ENCODE peak calls at places on chromosomes 12 and 14, in five cellular contexts. One of them, this sample, is unnamed.
A peak's percentile ranks its signal among the peaks of the same experiment; 100 is the strongest.

GRCh38 chr14:79466938-79467527 is 744.3 kb downstream of the DIO2 start:
- DNase-seq in left lung: peak; percentile 47
- DNase-seq in HepG2: no peak
- DNase-seq in Calu3: no peak
- DNase-seq in fibroblast of lung: no peak
- DNase-seq in this sample: no peak

GRCh38 chr12:130162267-130162666 is at the start of gene FZD10:
- DNase-seq in left lung: no peak
- DNase-seq in HepG2: no peak
- DNase-seq in Calu3: no peak
- DNase-seq in fibroblast of lung: no peak
- DNase-seq in this sample: no peak

GRCh38 chr14:61553730-61554641 is 141.3 kb upstream of the HIF1A start:
- DNase-seq in left lung: no peak
- DNase-seq in HepG2: peak; percentile 99
- DNase-seq in Calu3: peak; percentile 74
- DNase-seq in fibroblast of lung: peak; percentile 97
- DNase-seq in this sample: no peak

GRCh38 chr12:122454250-122454721 is 31.8 kb upstream of the CLIP1 start:
- DNase-seq in left lung: no peak
- DNase-seq in HepG2: no peak
- DNase-seq in Calu3: no peak
- DNase-seq in fibroblast of lung: no peak
- DNase-seq in this sample: no peak

GRCh38 chr14:93430889-93431670 is at the start of gene UNC79:
- DNase-seq in left lung: peak; percentile 54
- DNase-seq in HepG2: no peak
- DNase-seq in Calu3: no peak
- DNase-seq in fibroblast of lung: peak; percentile 0
- DNase-seq in this sample: no peak

GRCh38 chr12:121791671-121792496 is 1.6 kb downstream of the RHOF start:
- DNase-seq in left lung: no peak
- DNase-seq in HepG2: peak; percentile 91
- DNase-seq in Calu3: peak; percentile 69
- DNase-seq in fibroblast of lung: no peak
- DNase-seq in this sample: no peak

GRCh38 chr14:74919421-74920165 is 3.5 kb downstream of the RPS6KL1 start:
- DNase-seq in left lung: peak; percentile 46
- DNase-seq in HepG2: no peak
- DNase-seq in Calu3: no peak
- DNase-seq in fibroblast of lung: no peak
- DNase-seq in this sample: no peak

GRCh38 chr14:64266206-64266605 is 28.0 kb downstream of the ESR2 start:
- DNase-seq in left lung: no peak
- DNase-seq in HepG2: no peak
- DNase-seq in Calu3: no peak
- DNase-seq in fibroblast of lung: peak; percentile 69
- DNase-seq in this sample: no peak

GRCh38 chr14:93082576-93083001 is 33.1 kb downstream of the ITPK1 start:
- DNase-seq in left lung: peak; percentile 67
- DNase-seq in HepG2: no peak
- DNase-seq in Calu3: no peak
- DNase-seq in fibroblast of lung: no peak
- DNase-seq in this sample: no peak

GRCh38 chr14:69318241-69318640 is 58.3 kb downstream of the GALNT16 start:
- DNase-seq in left lung: no peak
- DNase-seq in HepG2: no peak
- DNase-seq in Calu3: no peak
- DNase-seq in fibroblast of lung: no peak
- DNase-seq in this sample: no peak

GRCh38 chr14:76551116-76551515 is 175.2 kb downstream of the ESRRB start:
- DNase-seq in left lung: no peak
- DNase-seq in HepG2: no peak
- DNase-seq in Calu3: no peak
- DNase-seq in fibroblast of lung: no peak
- DNase-seq in this sample: no peak

GRCh38 chr12:105051981-105052380 is 32.3 kb downstream of the ALDH1L2 start:
- DNase-seq in left lung: no peak
- DNase-seq in HepG2: no peak
- DNase-seq in Calu3: no peak
- DNase-seq in fibroblast of lung: no peak
- DNase-seq in this sample: no peak

GRCh38 chr14:63852271-63852816 is 460 bp upstream of the SYNE2 start:
- DNase-seq in left lung: no peak
- DNase-seq in HepG2: no peak
- DNase-seq in Calu3: no peak
- DNase-seq in fibroblast of lung: peak; percentile 35
- DNase-seq in this sample: no peak

GRCh38 chr14:92694807-92695206 is 53.6 kb downstream of the LGMN start:
- DNase-seq in left lung: no peak
- DNase-seq in HepG2: no peak
- DNase-seq in Calu3: no peak
- DNase-seq in fibroblast of lung: no peak
- DNase-seq in this sample: no peak

GRCh38 chr12:91618281-91618680 is 435.7 kb upstream of the DCN start:
- DNase-seq in left lung: no peak
- DNase-seq in HepG2: no peak
- DNase-seq in Calu3: no peak
- DNase-seq in fibroblast of lung: no peak
- DNase-seq in this sample: no peak

GRCh38 chr14:21014761-21015190 is 10.1 kb downstream of the NDRG2 start:
- DNase-seq in left lung: no peak
- DNase-seq in HepG2: peak; percentile 94
- DNase-seq in Calu3: peak; percentile 85
- DNase-seq in fibroblast of lung: peak; percentile 87
- DNase-seq in this sample: peak; percentile 52

GRCh38 chr12:124036117-124037109 is 63.4 kb downstream of the ZNF664 start:
- DNase-seq in left lung: no peak
- DNase-seq in HepG2: peak; percentile 15
- DNase-seq in Calu3: peak; percentile 50
- DNase-seq in fibroblast of lung: peak; percentile 63
- DNase-seq in this sample: peak; percentile 21
- TF ChIP-seq CTCF in left lung: peak; percentile 86
- TF ChIP-seq CTCF in HepG2: peak; percentile 73
- TF ChIP-seq CTCF in Calu3: peak; percentile 74
- TF ChIP-seq CTCF in fibroblast of lung: peak; percentile 91
- TF ChIP-seq CTCF in this sample: peak; percentile 96

DNA sequence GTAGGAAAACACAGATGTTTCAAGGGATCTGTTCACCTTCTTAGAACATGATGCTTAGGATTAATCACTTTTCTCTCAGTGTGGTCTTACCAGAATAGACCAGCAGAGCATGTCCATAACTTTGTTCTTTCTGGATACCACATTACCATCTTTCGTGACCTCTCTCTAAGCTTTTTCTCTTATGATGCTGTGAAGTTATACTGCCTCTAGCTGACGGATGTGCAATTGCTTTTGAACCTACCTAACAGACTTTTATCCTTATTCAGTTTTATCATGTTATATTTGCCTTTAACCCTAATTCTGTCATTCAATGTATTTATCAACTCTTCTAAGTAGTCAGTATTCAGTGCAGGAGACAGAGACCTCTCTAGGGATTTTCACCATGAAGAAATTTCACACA is 246.7 kb downstream of the DACT1 start:
- DNase-seq in left lung: no peak
- DNase-seq in HepG2: peak; percentile 3
- DNase-seq in Calu3: no peak
- DNase-seq in fibroblast of lung: no peak
- DNase-seq in this sample: no peak
- TF ChIP-seq CTCF in left lung: no peak
- TF ChIP-seq CTCF in HepG2: peak; percentile 8
- TF ChIP-seq CTCF in Calu3: no peak
- TF ChIP-seq CTCF in fibroblast of lung: peak; percentile 21
- TF ChIP-seq CTCF in this sample: no peak

DNA sequence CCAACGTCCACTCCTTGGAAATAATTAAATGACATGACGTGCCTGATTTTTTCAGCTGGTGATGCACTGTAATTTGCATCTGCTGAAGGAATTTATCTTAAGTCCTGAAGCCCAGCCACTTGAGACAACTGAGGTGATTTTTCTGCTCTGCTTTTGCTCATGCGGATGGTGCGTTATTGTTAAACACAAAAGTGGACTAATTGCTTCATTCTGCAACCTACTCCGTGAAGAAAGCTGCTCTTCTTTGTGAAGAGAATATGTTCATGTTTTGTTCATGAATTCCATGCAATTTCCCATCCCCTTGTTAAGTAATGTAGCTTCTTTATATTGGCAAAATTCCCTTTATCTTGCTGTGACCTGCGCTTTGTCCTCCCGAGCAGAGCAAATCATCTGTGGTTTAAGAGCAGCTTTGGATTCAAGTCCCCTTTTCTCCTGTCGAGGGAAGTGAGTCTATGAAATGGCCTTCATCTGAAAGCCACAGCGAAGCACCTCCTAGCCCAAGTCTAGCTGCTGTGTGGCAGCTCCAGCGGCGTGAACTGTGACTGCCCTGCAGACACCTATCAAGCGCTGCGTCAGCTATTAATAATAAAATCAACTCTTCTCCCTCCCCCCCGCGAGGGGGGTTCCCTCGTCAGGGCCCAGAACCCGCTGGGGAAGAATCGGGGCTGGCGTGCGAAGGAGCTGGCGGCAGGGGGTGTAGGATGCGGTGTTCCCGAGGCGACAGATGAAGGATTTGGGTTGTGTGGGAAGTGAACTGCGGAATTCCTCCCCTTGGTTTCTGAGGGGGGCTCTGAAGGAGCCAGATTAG is 867 bp upstream of the ATP2A2 start:
- DNase-seq in left lung: no peak
- DNase-seq in HepG2: no peak
- DNase-seq in Calu3: peak; percentile 71
- DNase-seq in fibroblast of lung: no peak
- DNase-seq in this sample: no peak
- TF ChIP-seq CTCF in left lung: no peak
- TF ChIP-seq CTCF in HepG2: no peak
- TF ChIP-seq CTCF in Calu3: no peak
- TF ChIP-seq CTCF in fibroblast of lung: no peak
- TF ChIP-seq CTCF in this sample: no peak

GRCh38 chr12:3681595-3681921 is 71.4 kb downstream of the CRACR2A start:
- DNase-seq in left lung: no peak
- DNase-seq in HepG2: no peak
- DNase-seq in Calu3: no peak
- DNase-seq in fibroblast of lung: no peak
- DNase-seq in this sample: no peak

GRCh38 chr12:3679831-3680230 is 73.1 kb downstream of the CRACR2A start:
- DNase-seq in left lung: no peak
- DNase-seq in HepG2: no peak
- DNase-seq in Calu3: no peak
- DNase-seq in fibroblast of lung: no peak
- DNase-seq in this sample: no peak

GRCh38 chr12:3677609-3678008 is 75.3 kb downstream of the CRACR2A start:
- DNase-seq in left lung: no peak
- DNase-seq in HepG2: no peak
- DNase-seq in Calu3: no peak
- DNase-seq in fibroblast of lung: no peak
- DNase-seq in this sample: no peak

GRCh38 chr12:3683670-3684069 is 69.2 kb downstream of the CRACR2A start:
- DNase-seq in left lung: no peak
- DNase-seq in HepG2: no peak
- DNase-seq in Calu3: no peak
- DNase-seq in fibroblast of lung: peak; percentile 27
- DNase-seq in this sample: no peak

GRCh38 chr12:3680919-3681594 is 71.9 kb downstream of the CRACR2A start:
- DNase-seq in left lung: no peak
- DNase-seq in HepG2: no peak
- DNase-seq in Calu3: peak; percentile 38
- DNase-seq in fibroblast of lung: peak; percentile 43
- DNase-seq in this sample: no peak
- TF ChIP-seq CTCF in left lung: no peak
- TF ChIP-seq CTCF in HepG2: peak; percentile 49
- TF ChIP-seq CTCF in Calu3: no peak
- TF ChIP-seq CTCF in fibroblast of lung: peak; percentile 8
- TF ChIP-seq CTCF in this sample: no peak

DNA sequence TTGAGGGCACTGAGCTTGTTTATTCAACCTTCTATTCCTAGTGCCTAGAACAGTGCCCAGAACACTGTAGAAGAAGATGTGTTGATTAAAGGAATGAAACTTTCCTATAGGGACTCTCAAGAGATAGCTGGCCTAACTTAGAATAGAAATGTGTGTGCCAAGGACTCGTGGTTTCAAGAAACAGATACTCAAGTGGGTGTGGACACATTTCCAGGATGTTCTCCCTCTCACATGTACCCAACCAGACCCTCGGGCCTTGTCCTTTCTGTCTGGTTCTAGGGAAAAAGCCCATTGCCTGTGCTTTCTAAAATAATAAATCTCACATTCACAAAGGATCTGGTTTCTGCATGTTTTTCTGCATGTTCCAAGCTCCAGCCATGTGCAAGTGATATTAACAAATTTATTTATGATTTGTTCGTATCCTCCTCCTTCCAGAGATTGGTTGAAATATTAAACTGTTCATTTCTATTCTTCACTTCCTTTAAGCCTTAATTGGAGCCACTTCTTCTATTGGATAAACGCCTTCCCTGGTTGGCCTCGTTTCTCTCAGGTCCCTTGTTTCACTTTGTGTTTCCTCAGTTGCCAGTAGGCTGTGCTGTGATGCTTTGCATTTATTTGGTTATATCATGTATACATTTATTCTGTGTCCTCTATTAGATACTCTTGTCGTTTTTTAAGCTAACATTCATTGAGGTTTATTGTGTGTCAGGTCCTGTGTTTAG is 89.8 kb downstream of the CRADD start:
- DNase-seq in left lung: no peak
- DNase-seq in HepG2: no peak
- DNase-seq in Calu3: peak; percentile 40
- DNase-seq in fibroblast of lung: peak; percentile 92
- DNase-seq in this sample: no peak
- TF ChIP-seq CTCF in left lung: peak; percentile 40
- TF ChIP-seq CTCF in HepG2: peak; percentile 33
- TF ChIP-seq CTCF in Calu3: peak; percentile 24
- TF ChIP-seq CTCF in fibroblast of lung: peak; percentile 75
- TF ChIP-seq CTCF in this sample: no peak

DNA sequence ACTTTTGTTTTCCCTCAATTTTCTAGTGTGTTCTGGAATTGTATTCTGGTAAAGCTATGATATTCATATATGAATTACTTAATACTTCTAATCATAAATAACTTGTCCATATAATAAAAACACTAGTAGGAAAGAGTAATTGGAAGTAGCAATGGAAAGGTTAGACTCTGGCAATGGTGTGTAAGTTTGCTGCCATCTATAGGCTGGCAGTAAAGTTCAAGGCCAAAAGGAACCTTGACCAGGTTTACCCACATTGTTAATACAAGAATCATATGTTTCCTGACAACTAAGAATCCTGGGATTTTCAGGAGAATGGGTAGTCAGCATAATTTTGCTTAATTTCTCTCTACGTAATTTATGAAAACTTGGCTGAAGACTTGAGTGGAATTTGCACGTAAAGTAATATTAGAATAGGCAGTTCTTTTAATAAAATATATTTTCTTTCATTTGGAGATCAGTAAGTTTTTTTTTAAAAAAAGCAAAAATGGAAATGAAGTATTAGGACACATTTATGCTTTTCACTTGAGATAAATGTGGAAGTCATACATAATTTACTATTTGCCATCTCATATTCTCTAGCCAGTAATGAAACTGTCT is 926.7 kb downstream of the GALC start:
- DNase-seq in left lung: no peak
- DNase-seq in HepG2: peak; percentile 3
- DNase-seq in Calu3: no peak
- DNase-seq in fibroblast of lung: peak; percentile 17
- DNase-seq in this sample: no peak
- TF ChIP-seq CTCF in left lung: no peak
- TF ChIP-seq CTCF in HepG2: peak; percentile 47
- TF ChIP-seq CTCF in Calu3: peak; percentile 20
- TF ChIP-seq CTCF in fibroblast of lung: peak; percentile 42
- TF ChIP-seq CTCF in this sample: no peak

This sample was measured in activated B cell treated with CpG ODN at 0.5 μM for 24 hours.